ENCODE peak calls at places on chromosomes 4 and X, in seven cellular contexts. V is IMR-90; M is central memory CD4-positive, alpha-beta T cell; C is tibial artery; S is GM12865; Y is EL; L is activated naive CD4-positive, alpha-beta T cell treated with anti-CD3 and anti-CD28 coated beads, Interleukin-2, amount 50 U/mL, for 16 hours. N is an unnamed sample.

GRCh38 chr4:83010111-83010521 is 507 bp downstream of the LIN54 start:
- DNase-seq in V (peak), M (peak), C (no peak), S (peak), Y (peak), L (no peak), N (peak)

GRCh38 chrX:143615851-143616250 is 20.1 kb downstream of the SLITRK4 start:
- DNase-seq in V (no peak), M (no peak), C (no peak), S (no peak), Y (no peak), L (no peak), N (no peak)

GRCh38 chr4:125620066-125620850 is 305.5 kb downstream of the FAT4 start:
- DNase-seq in V (peak), M (no peak), C (no peak), S (no peak), Y (peak), L (no peak), N (no peak)

GRCh38 chr4:156800463-156800862 is 171.1 kb downstream of the PDGFC start:
- DNase-seq in V (no peak), M (no peak), C (no peak), S (peak), Y (no peak), L (no peak), N (no peak)

GRCh38 chrX:74133156-74133796 is 170.7 kb upstream of the ZCCHC13 start:
- DNase-seq in V (peak), M (peak), C (no peak), S (peak), Y (peak), L (no peak), N (peak)

GRCh38 chr4:15118281-15118680 is 116.0 kb downstream of the CPEB2 start:
- DNase-seq in V (no peak), M (no peak), C (no peak), S (no peak), Y (no peak), L (no peak), N (peak)

GRCh38 chrX:30920271-30920670 is 31.2 kb upstream of the TAB3 start:
- DNase-seq in V (no peak), M (no peak), C (no peak), S (no peak), Y (peak), L (no peak), N (no peak)

GRCh38 chr4:4575284-4576211 is 33.7 kb upstream of the STX18 start:
- DNase-seq in V (peak), M (peak), C (peak), S (peak), Y (peak), L (peak), N (peak)

GRCh38 chrX:45803383-45803921 is 602.8 kb upstream of the DIPK2B start:
- DNase-seq in V (peak), M (no peak), C (no peak), S (peak), Y (peak), L (peak), N (peak)

GRCh38 chr4:148359769-148360168 is 82.4 kb downstream of the NR3C2 start:
- DNase-seq in V (no peak), M (no peak), C (no peak), S (no peak), Y (no peak), L (no peak), N (no peak)

GRCh38 chrX:311156-312129 is 7.2 kb downstream of the GTPBP6 start:
- DNase-seq in V (no peak), M (no peak), C (peak), S (no peak), Y (no peak), L (no peak), N (no peak)

GRCh38 chr4:140720387-140721087 is 35.6 kb downstream of the TBC1D9 start:
- DNase-seq in V (no peak), M (no peak), C (no peak), S (peak), Y (no peak), L (no peak), N (no peak)

GRCh38 chr4:133683967-133684366 is 517.6 kb downstream of the PABPC4L start:
- DNase-seq in V (no peak), M (no peak), C (no peak), S (no peak), Y (no peak), L (no peak), N (no peak)

GRCh38 chrX:108199691-108200090 is 108.1 kb downstream of the ATG4A start:
- DNase-seq in V (peak), M (no peak), C (no peak), S (peak), Y (peak), L (no peak), N (no peak)

GRCh38 chrX:110454336-110454735 is 95.7 kb downstream of the RTL9 start:
- DNase-seq in V (no peak), M (no peak), C (no peak), S (no peak), Y (no peak), L (no peak), N (no peak)

GRCh38 chrX:16671005-16671404 is 21.0 kb downstream of the S100G start:
- DNase-seq in V (peak), M (peak), C (no peak), S (peak), Y (peak), L (peak), N (peak)

GRCh38 chr4:3112979-3113469 is 38.5 kb downstream of the HTT start:
- DNase-seq in V (peak), M (no peak), C (no peak), S (no peak), Y (no peak), L (no peak), N (peak)

GRCh38 chr4:119559044-119559647 is 69.5 kb downstream of the PDE5A start:
- DNase-seq in V (peak), M (no peak), C (no peak), S (peak), Y (peak), L (no peak), N (peak)

GRCh38 chr4:40251366-40251765 is 54.5 kb downstream of the RHOH start:
- DNase-seq in V (no peak), M (no peak), C (no peak), S (no peak), Y (peak), L (no peak), N (peak)

GRCh38 chrX:51148848-51149247 is 183.8 kb upstream of the NUDT10 start:
- DNase-seq in V (no peak), M (no peak), C (no peak), S (no peak), Y (no peak), L (no peak), N (no peak)

GRCh38 chr4:71832049-71832448 is 48.2 kb upstream of the GC start:
- DNase-seq in V (no peak), M (no peak), C (no peak), S (no peak), Y (no peak), L (no peak), N (no peak)

GRCh38 chr4:74308215-74308614 is at the start of gene EPGN:
- DNase-seq in V (no peak), M (peak), C (no peak), S (no peak), Y (no peak), L (no peak), N (no peak)

GRCh38 chr4:142121951-142122350 is 485.6 kb downstream of the IL15 start:
- DNase-seq in V (no peak), M (no peak), C (no peak), S (no peak), Y (no peak), L (no peak), N (no peak)

N was measured in astrocyte.